ENCODE peak calls at places on chromosomes 4 and X, in six cellular contexts. F is GM20000; K is NCI-H146; A is activated CD8-positive, alpha-beta memory T cell treated with anti-CD3 and anti-CD28 coated beads for 4 hours; I is hippocampal formation; S is NCI-H345. D is an unnamed sample.

GRCh38 chrX:97158270-97158669 is 274.6 kb downstream of the RPA4 start:
- DNase-seq in F (no peak), K (peak; percentile 52), A (no peak), I (no peak), S (peak; percentile 29), D (no peak)

GRCh38 chr4:69753666-69754065 is 6.8 kb downstream of the SULT1B1 start:
- DNase-seq in F (no peak), K (no peak), A (no peak), I (no peak), S (no peak), D (no peak)

GRCh38 chr4:121784975-121785374 is 16.1 kb upstream of the EXOSC9 start:
- DNase-seq in F (no peak), K (no peak), A (no peak), I (no peak), S (no peak), D (no peak)

GRCh38 chrX:154457491-154458115 is 478 bp upstream of the PLXNA3 start:
- DNase-seq in F (peak; percentile 91), K (peak; percentile 76), A (no peak), I (no peak), S (peak; percentile 66), D (peak; percentile 85)

GRCh38 chrX:72478351-72478750 is 94.3 kb downstream of the HDAC8 start:
- DNase-seq in F (no peak), K (no peak), A (no peak), I (no peak), S (no peak), D (no peak)

GRCh38 chr4:2357821-2358745 is 60.4 kb downstream of the ZFYVE28 start:
- DNase-seq in F (no peak), K (no peak), A (no peak), I (no peak), S (no peak), D (no peak)

GRCh38 chr4:138414202-138414601 is 172.1 kb upstream of the SLC7A11 start:
- DNase-seq in F (no peak), K (no peak), A (no peak), I (no peak), S (no peak), D (no peak)

GRCh38 chr4:535181-535923 is 36.3 kb downstream of the PIGG start:
- DNase-seq in F (no peak), K (no peak), A (no peak), I (no peak), S (no peak), D (no peak)

GRCh38 chr4:140084426-140084825 is 69.6 kb downstream of the MAML3 start:
- DNase-seq in F (no peak), K (no peak), A (no peak), I (no peak), S (no peak), D (no peak)

GRCh38 chr4:84501721-84502267 is 2.7 kb upstream of the NKX6-1 start:
- DNase-seq in F (no peak), K (no peak), A (no peak), I (no peak), S (no peak), D (no peak)

GRCh38 chr4:31241504-31241903 is 521.3 kb downstream of the PCDH7 start:
- DNase-seq in F (no peak), K (no peak), A (no peak), I (no peak), S (no peak), D (no peak)

GRCh38 chr4:56622176-56622575 is 58.9 kb downstream of the HOPX start:
- DNase-seq in F (no peak), K (no peak), A (no peak), I (no peak), S (peak; percentile 46), D (no peak)

GRCh38 chr4:88818650-88819470 is 121.2 kb upstream of the NAP1L5 start:
- DNase-seq in F (peak; percentile 25), K (peak; percentile 26), A (no peak), I (peak; percentile 37), S (peak; percentile 55), D (peak; percentile 14)

GRCh38 chr4:1693131-1693896 is 9.2 kb upstream of the FAM53A start:
- DNase-seq in F (peak; percentile 79), K (peak; percentile 68), A (peak; percentile 56), I (peak; percentile 32), S (peak; percentile 70), D (peak; percentile 77)

GRCh38 chrX:68415289-68415688 is 18.0 kb downstream of the OPHN1 start:
- DNase-seq in F (no peak), K (no peak), A (no peak), I (no peak), S (no peak), D (no peak)

GRCh38 chr4:107736924-107737448 is 17.0 kb upstream of the PAPSS1 start:
- DNase-seq in F (peak; percentile 45), K (peak; percentile 64), A (peak; percentile 20), I (no peak), S (peak; percentile 7), D (peak; percentile 48)

GRCh38 chrX:72685810-72686465 is 28.2 kb downstream of the PHKA1 start:
- DNase-seq in F (no peak), K (no peak), A (no peak), I (no peak), S (no peak), D (no peak)

GRCh38 chrX:103831803-103832544 is at the start of gene RAB9B:
- DNase-seq in F (peak; percentile 84), K (peak; percentile 79), A (peak; percentile 26), I (peak; percentile 56), S (peak; percentile 85), D (peak; percentile 70)

GRCh38 chr4:791866-792630 is 33.9 kb downstream of the CPLX1 start:
- DNase-seq in F (peak; percentile 51), K (no peak), A (no peak), I (no peak), S (no peak), D (peak; percentile 50)

GRCh38 chr4:37604464-37604863 is 81.7 kb downstream of the RELL1 start:
- DNase-seq in F (no peak), K (no peak), A (no peak), I (no peak), S (no peak), D (no peak)

GRCh38 chr4:123783936-123784335 is 387.3 kb downstream of the SPRY1 start:
- DNase-seq in F (no peak), K (no peak), A (no peak), I (no peak), S (no peak), D (no peak)

GRCh38 chr4:74114234-74114633 is 15.2 kb upstream of the CXCL2 start:
- DNase-seq in F (no peak), K (no peak), A (no peak), I (no peak), S (no peak), D (no peak)

GRCh38 chr4:16579866-16580265 is 318.6 kb downstream of the LDB2 start:
- DNase-seq in F (no peak), K (no peak), A (no peak), I (no peak), S (no peak), D (no peak)

GRCh38 chr4:94595880-94596483 is 144.2 kb downstream of the PDLIM5 start:
- DNase-seq in F (peak; percentile 21), K (no peak), A (no peak), I (no peak), S (peak; percentile 1), D (peak; percentile 41)

GRCh38 chr4:5048721-5049120 is 2.6 kb upstream of the STK32B start:
- DNase-seq in F (no peak), K (no peak), A (no peak), I (no peak), S (no peak), D (no peak)

GRCh38 chr4:1154126-1154522 is 18.3 kb downstream of the SPON2 start:
- DNase-seq in F (no peak), K (no peak), A (no peak), I (no peak), S (no peak), D (peak; percentile 13)

GRCh38 chr4:184417802-184418511 is 56.4 kb downstream of the IRF2 start:
- DNase-seq in F (peak; percentile 68), K (no peak), A (no peak), I (no peak), S (no peak), D (peak; percentile 58)

GRCh38 chr4:176300565-176300964 is 19.2 kb upstream of the SPCS3 start:
- DNase-seq in F (no peak), K (no peak), A (no peak), I (no peak), S (no peak), D (no peak)

GRCh38 chrX:122220644-122221373 is 963.3 kb upstream of the GRIA3 start:
- DNase-seq in F (no peak), K (no peak), A (no peak), I (no peak), S (no peak), D (no peak)

GRCh38 chrX:108494416-108495095 is 54.9 kb downstream of the COL4A5 start:
- DNase-seq in F (no peak), K (no peak), A (no peak), I (no peak), S (no peak), D (no peak)

GRCh38 chr4:16532240-16532990 is 306.1 kb upstream of the TAPT1 start:
- DNase-seq in F (no peak), K (no peak), A (no peak), I (no peak), S (no peak), D (no peak)

GRCh38 chr4:170109586-170110289 is 20.0 kb upstream of the AADAT start:
- DNase-seq in F (no peak), K (no peak), A (no peak), I (no peak), S (no peak), D (no peak)

GRCh38 chrX:51836823-51837222 is 56.6 kb upstream of the MAGED1 start:
- DNase-seq in F (no peak), K (no peak), A (no peak), I (no peak), S (no peak), D (no peak)

GRCh38 chrX:856901-857300 is 226.3 kb downstream of the SHOX start:
- DNase-seq in F (no peak), K (no peak), A (no peak), I (no peak), S (no peak), D (no peak)

GRCh38 chr4:41533685-41534084 is 4.3 kb upstream of the LIMCH1 start:
- DNase-seq in F (no peak), K (no peak), A (no peak), I (no peak), S (no peak), D (no peak)

GRCh38 chrX:72247206-72247944 is 8.5 kb upstream of the ERCC6L start:
- DNase-seq in F (no peak), K (peak; percentile 47), A (no peak), I (no peak), S (peak; percentile 9), D (no peak)

GRCh38 chr4:111937368-111937767 is 207.9 kb upstream of the FAM241A start:
- DNase-seq in F (peak; percentile 10), K (no peak), A (no peak), I (no peak), S (peak; percentile 10), D (peak; percentile 14)

GRCh38 chr4:185721190-185721948 is 90.6 kb downstream of the SORBS2 start:
- DNase-seq in F (no peak), K (no peak), A (no peak), I (no peak), S (no peak), D (no peak)

D was measured in GM10248.